ENCODE peak calls at places on chromosomes 12 and 14, in five cellular contexts. One of them, this sample, is unnamed.
A peak's percentile ranks its signal among the peaks of the same experiment; 100 is the strongest.

GRCh38 chr12:80472912-80473500 is 29.0 kb downstream of the PTPRQ start:
- DNase-seq in GF-D8: no peak
- DNase-seq in COR-L47: peak; percentile 68
- DNase-seq in naive B cell: no peak
- DNase-seq in activated CD4-positive, alpha-beta T cell treated with anti-CD3 and anti-CD28 coated beads, Interleukin-2, amount 10 ng/mL, durations not matched to agents 7 days and 5 days: no peak
- DNase-seq in this sample: no peak

GRCh38 chr12:130632582-130633174 is 83.4 kb downstream of the RIMBP2 start:
- DNase-seq in activated CD4-positive, alpha-beta T cell treated with anti-CD3 and anti-CD28 coated beads, Interleukin-2, amount 10 ng/mL, durations not matched to agents 7 days and 5 days: no peak
- DNase-seq in GF-D8: no peak
- DNase-seq in naive B cell: no peak
- DNase-seq in COR-L47: peak; percentile 40
- DNase-seq in this sample: no peak

GRCh38 chr14:76917158-76917596 is 91.0 kb downstream of the LRRC74A start:
- DNase-seq in activated CD4-positive, alpha-beta T cell treated with anti-CD3 and anti-CD28 coated beads, Interleukin-2, amount 10 ng/mL, durations not matched to agents 7 days and 5 days: no peak
- DNase-seq in COR-L47: peak; percentile 75
- DNase-seq in naive B cell: no peak
- DNase-seq in GF-D8: no peak
- DNase-seq in this sample: no peak

GRCh38 chr12:101209319-101210302 is at the start of gene SLC5A8:
- DNase-seq in activated CD4-positive, alpha-beta T cell treated with anti-CD3 and anti-CD28 coated beads, Interleukin-2, amount 10 ng/mL, durations not matched to agents 7 days and 5 days: no peak
- DNase-seq in GF-D8: no peak
- DNase-seq in naive B cell: no peak
- DNase-seq in COR-L47: peak; percentile 21
- DNase-seq in this sample: no peak

GRCh38 chr12:107396991-107397390 is 288.6 kb upstream of the PWP1 start:
- DNase-seq in activated CD4-positive, alpha-beta T cell treated with anti-CD3 and anti-CD28 coated beads, Interleukin-2, amount 10 ng/mL, durations not matched to agents 7 days and 5 days: no peak
- DNase-seq in COR-L47: no peak
- DNase-seq in naive B cell: no peak
- DNase-seq in GF-D8: no peak
- DNase-seq in this sample: no peak

GRCh38 chr12:48263617-48264016 is 60.5 kb upstream of the OR10AD1 start:
- DNase-seq in COR-L47: no peak
- DNase-seq in activated CD4-positive, alpha-beta T cell treated with anti-CD3 and anti-CD28 coated beads, Interleukin-2, amount 10 ng/mL, durations not matched to agents 7 days and 5 days: no peak
- DNase-seq in GF-D8: no peak
- DNase-seq in naive B cell: no peak
- DNase-seq in this sample: no peak

GRCh38 chr12:111437816-111438454 is 32.2 kb downstream of the SH2B3 start:
- DNase-seq in activated CD4-positive, alpha-beta T cell treated with anti-CD3 and anti-CD28 coated beads, Interleukin-2, amount 10 ng/mL, durations not matched to agents 7 days and 5 days: no peak
- DNase-seq in GF-D8: peak; percentile 92
- DNase-seq in naive B cell: peak; percentile 42
- DNase-seq in COR-L47: no peak
- DNase-seq in this sample: no peak

GRCh38 chr14:100222219-100223093 is 16.5 kb upstream of the YY1 start:
- DNase-seq in GF-D8: no peak
- DNase-seq in activated CD4-positive, alpha-beta T cell treated with anti-CD3 and anti-CD28 coated beads, Interleukin-2, amount 10 ng/mL, durations not matched to agents 7 days and 5 days: peak; percentile 36
- DNase-seq in COR-L47: no peak
- DNase-seq in naive B cell: no peak
- DNase-seq in this sample: no peak

GRCh38 chr14:64704145-64704742 is at the start of gene PLEKHG3:
- DNase-seq in COR-L47: peak; percentile 84
- DNase-seq in GF-D8: no peak
- DNase-seq in activated CD4-positive, alpha-beta T cell treated with anti-CD3 and anti-CD28 coated beads, Interleukin-2, amount 10 ng/mL, durations not matched to agents 7 days and 5 days: peak; percentile 31
- DNase-seq in naive B cell: no peak
- DNase-seq in this sample: no peak

GRCh38 chr12:47837190-47838171 is 17.8 kb upstream of the HDAC7 start:
- DNase-seq in COR-L47: peak; percentile 58
- DNase-seq in GF-D8: no peak
- DNase-seq in naive B cell: peak; percentile 64
- DNase-seq in activated CD4-positive, alpha-beta T cell treated with anti-CD3 and anti-CD28 coated beads, Interleukin-2, amount 10 ng/mL, durations not matched to agents 7 days and 5 days: peak; percentile 70
- DNase-seq in this sample: peak; percentile 50

GRCh38 chr14:69043598-69044267 is 64.6 kb upstream of the ACTN1 start:
- DNase-seq in COR-L47: no peak
- DNase-seq in GF-D8: no peak
- DNase-seq in naive B cell: no peak
- DNase-seq in activated CD4-positive, alpha-beta T cell treated with anti-CD3 and anti-CD28 coated beads, Interleukin-2, amount 10 ng/mL, durations not matched to agents 7 days and 5 days: no peak
- DNase-seq in this sample: no peak

GRCh38 chr14:81209187-81209836 is 11.4 kb downstream of the GTF2A1 start:
- DNase-seq in naive B cell: peak; percentile 67
- DNase-seq in COR-L47: no peak
- DNase-seq in GF-D8: no peak
- DNase-seq in activated CD4-positive, alpha-beta T cell treated with anti-CD3 and anti-CD28 coated beads, Interleukin-2, amount 10 ng/mL, durations not matched to agents 7 days and 5 days: no peak
- DNase-seq in this sample: no peak

GRCh38 chr14:34331728-34332623 is 130.1 kb downstream of the SPTSSA start:
- DNase-seq in activated CD4-positive, alpha-beta T cell treated with anti-CD3 and anti-CD28 coated beads, Interleukin-2, amount 10 ng/mL, durations not matched to agents 7 days and 5 days: peak; percentile 64
- DNase-seq in naive B cell: peak; percentile 21
- DNase-seq in GF-D8: no peak
- DNase-seq in COR-L47: peak; percentile 46
- DNase-seq in this sample: peak; percentile 34

GRCh38 chr14:53048631-53049030 is 97.8 kb upstream of the FERMT2 start:
- DNase-seq in naive B cell: no peak
- DNase-seq in activated CD4-positive, alpha-beta T cell treated with anti-CD3 and anti-CD28 coated beads, Interleukin-2, amount 10 ng/mL, durations not matched to agents 7 days and 5 days: no peak
- DNase-seq in COR-L47: no peak
- DNase-seq in GF-D8: no peak
- DNase-seq in this sample: no peak

GRCh38 chr14:90491868-90492560 is 95.2 kb downstream of the CALM1 start:
- DNase-seq in naive B cell: no peak
- DNase-seq in GF-D8: no peak
- DNase-seq in COR-L47: no peak
- DNase-seq in activated CD4-positive, alpha-beta T cell treated with anti-CD3 and anti-CD28 coated beads, Interleukin-2, amount 10 ng/mL, durations not matched to agents 7 days and 5 days: no peak
- DNase-seq in this sample: no peak

GRCh38 chr12:70196732-70197361 is 46.4 kb upstream of the CNOT2 start:
- DNase-seq in naive B cell: no peak
- DNase-seq in COR-L47: no peak
- DNase-seq in GF-D8: no peak
- DNase-seq in activated CD4-positive, alpha-beta T cell treated with anti-CD3 and anti-CD28 coated beads, Interleukin-2, amount 10 ng/mL, durations not matched to agents 7 days and 5 days: no peak
- DNase-seq in this sample: no peak

GRCh38 chr12:88985631-88986030 is 366.7 kb downstream of the DUSP6 start:
- DNase-seq in COR-L47: no peak
- DNase-seq in GF-D8: no peak
- DNase-seq in naive B cell: no peak
- DNase-seq in activated CD4-positive, alpha-beta T cell treated with anti-CD3 and anti-CD28 coated beads, Interleukin-2, amount 10 ng/mL, durations not matched to agents 7 days and 5 days: no peak
- DNase-seq in this sample: no peak

GRCh38 chr14:31118892-31119291 is 88.7 kb downstream of the HECTD1 start:
- DNase-seq in activated CD4-positive, alpha-beta T cell treated with anti-CD3 and anti-CD28 coated beads, Interleukin-2, amount 10 ng/mL, durations not matched to agents 7 days and 5 days: no peak
- DNase-seq in GF-D8: no peak
- DNase-seq in COR-L47: no peak
- DNase-seq in naive B cell: no peak
- DNase-seq in this sample: no peak

GRCh38 chr12:92827836-92828431 is 101.2 kb downstream of the EEA1 start:
- DNase-seq in COR-L47: no peak
- DNase-seq in GF-D8: no peak
- DNase-seq in activated CD4-positive, alpha-beta T cell treated with anti-CD3 and anti-CD28 coated beads, Interleukin-2, amount 10 ng/mL, durations not matched to agents 7 days and 5 days: peak; percentile 52
- DNase-seq in naive B cell: peak; percentile 2
- DNase-seq in this sample: peak; percentile 24

GRCh38 chr14:25833341-25834121 is 764.3 kb downstream of the NOVA1 start:
- DNase-seq in naive B cell: no peak
- DNase-seq in activated CD4-positive, alpha-beta T cell treated with anti-CD3 and anti-CD28 coated beads, Interleukin-2, amount 10 ng/mL, durations not matched to agents 7 days and 5 days: peak; percentile 6
- DNase-seq in COR-L47: peak; percentile 57
- DNase-seq in GF-D8: peak; percentile 0
- DNase-seq in this sample: no peak

This sample was measured in CD4-positive, alpha-beta memory T cell.